ENCODE peak calls at places on chromosomes 7 and 10, in ten cellular contexts. Y is astrocyte of the spinal cord, E is esophagus squamous epithelium, W is tibial nerve, A is PC-9, M is cardiac muscle cell, Z is progenitor cell of endocrine pancreas, U is suprapubic skin, B is chondrocyte, Q is Calu3. F is an unnamed sample.

GRCh38 chr10:110459600-110459999 is 38.1 kb upstream of the DUSP5 start:
- DNase-seq in Y (no peak), E (no peak), W (no peak), A (no peak), M (no peak), Z (no peak), U (peak), B (no peak), Q (no peak), F (no peak)

GRCh38 chr10:122373713-122374112 is 795 bp upstream of the PLEKHA1 start:
- DNase-seq in Y (peak), E (no peak), W (no peak), A (peak), M (peak), Z (no peak), U (no peak), B (no peak), Q (no peak), F (no peak)

GRCh38 chr10:125953778-125954385 is 57.5 kb downstream of the FANK1 start:
- DNase-seq in Y (no peak), E (no peak), W (no peak), A (no peak), M (no peak), Z (no peak), U (no peak), B (no peak), Q (no peak), F (no peak)

GRCh38 chr10:13784067-13784466 is 197.3 kb downstream of the PRPF18 start:
- DNase-seq in Y (no peak), E (no peak), W (no peak), A (no peak), M (no peak), Z (no peak), U (no peak), B (no peak), Q (peak), F (peak)

GRCh38 chr7:30922596-30922995 is 10.9 kb downstream of the AQP1 start:
- DNase-seq in Y (no peak), E (no peak), W (no peak), A (no peak), M (no peak), Z (no peak), U (peak), B (peak), Q (no peak), F (no peak)

GRCh38 chr10:77411805-77412204 is 225.8 kb downstream of the KCNMA1 start:
- DNase-seq in Y (no peak), E (no peak), W (no peak), A (no peak), M (no peak), Z (no peak), U (no peak), B (no peak), Q (no peak), F (no peak)

GRCh38 chr7:94012748-94013147 is 8.6 kb upstream of the BET1 start:
- DNase-seq in Y (no peak), E (no peak), W (no peak), A (no peak), M (no peak), Z (no peak), U (no peak), B (no peak), Q (no peak), F (no peak)

GRCh38 chr7:132226046-132226590 is 350.2 kb downstream of the PLXNA4 start:
- DNase-seq in Y (no peak), E (no peak), W (no peak), A (no peak), M (no peak), Z (no peak), U (no peak), B (no peak), Q (no peak), F (no peak)

GRCh38 chr10:71765907-71766716 is 7.2 kb downstream of the VSIR start:
- DNase-seq in Y (no peak), E (no peak), W (no peak), A (peak), M (no peak), Z (no peak), U (no peak), B (peak), Q (no peak), F (no peak)

GRCh38 chr10:1980459-1980858 is 243.1 kb upstream of the ADARB2 start:
- DNase-seq in Y (no peak), E (no peak), W (no peak), A (no peak), M (no peak), Z (no peak), U (no peak), B (no peak), Q (no peak), F (no peak)

GRCh38 chr10:124537166-124537725 is 75.6 kb downstream of the LHPP start:
- DNase-seq in Y (no peak), E (no peak), W (no peak), A (no peak), M (no peak), Z (no peak), U (no peak), B (no peak), Q (no peak), F (no peak)

GRCh38 chr10:124534821-124535601 is 73.4 kb downstream of the LHPP start:
- DNase-seq in Y (no peak), E (no peak), W (no peak), A (no peak), M (no peak), Z (no peak), U (no peak), B (no peak), Q (no peak), F (no peak)

GRCh38 chr10:124535731-124536495 is 74.3 kb downstream of the LHPP start:
- DNase-seq in Y (no peak), E (no peak), W (no peak), A (no peak), M (no peak), Z (no peak), U (no peak), B (no peak), Q (no peak), F (peak)

GRCh38 chr10:124537891-124538290 is 76.3 kb downstream of the LHPP start:
- DNase-seq in Y (no peak), E (no peak), W (no peak), A (no peak), M (no peak), Z (no peak), U (no peak), B (no peak), Q (no peak), F (no peak)

GRCh38 chr10:124536496-124537050 is 75.0 kb downstream of the LHPP start:
- DNase-seq in Y (no peak), E (no peak), W (no peak), A (no peak), M (no peak), Z (no peak), U (no peak), B (no peak), Q (no peak), F (no peak)
- TF ChIP-seq CTCF in Y (no peak), E (no peak), W (no peak), A (no peak), M (no peak), Z (no peak), U (no peak), B (no peak), Q (no peak), F (no peak)

GRCh38 chr7:85191383-85191782 is 4.5 kb upstream of the SEMA3D start:
- DNase-seq in Y (peak), E (no peak), W (no peak), A (no peak), M (peak), Z (no peak), U (no peak), B (no peak), Q (no peak), F (no peak)
- TF ChIP-seq CTCF in Y (peak), E (peak), W (peak), A (peak), M (peak), Z (peak), U (no peak), B (peak), Q (no peak), F (peak)

DNA sequence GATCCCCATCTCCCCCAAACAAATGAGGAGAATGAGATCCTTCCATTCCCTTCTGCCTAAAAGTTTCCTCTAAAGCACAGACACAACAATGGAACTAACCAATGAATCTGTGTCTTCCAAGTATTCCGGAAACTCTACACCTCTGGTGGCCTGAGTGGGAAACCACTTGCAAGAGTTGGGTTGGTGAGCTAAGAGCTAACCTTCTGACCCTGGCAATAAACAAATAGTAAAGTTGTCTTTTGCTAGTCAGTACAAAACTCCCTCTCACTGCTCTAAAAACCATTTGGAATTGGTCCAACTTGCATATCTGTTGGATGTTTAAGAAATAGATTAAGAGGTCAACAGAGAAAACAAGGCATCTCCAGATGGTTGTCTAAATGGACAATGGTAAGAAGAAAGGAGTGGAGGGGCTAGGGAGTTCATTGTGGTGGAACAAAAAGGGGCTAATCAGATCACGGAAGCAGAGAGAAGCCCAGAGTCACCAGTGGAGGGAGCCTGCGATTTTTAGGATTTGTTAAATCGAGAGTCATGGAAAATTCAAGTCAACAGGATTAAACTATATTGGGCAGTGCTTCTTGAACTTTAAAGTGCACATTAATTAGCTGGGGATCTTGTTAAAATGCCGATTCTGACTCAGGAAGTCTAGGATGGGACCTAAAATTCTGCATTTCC is 192.3 kb downstream of the EVX1 start:
- DNase-seq in Y (peak), E (no peak), W (no peak), A (no peak), M (peak), Z (no peak), U (no peak), B (no peak), Q (no peak), F (no peak)
- TF ChIP-seq CTCF in Y (peak), E (no peak), W (no peak), A (no peak), M (peak), Z (no peak), U (no peak), B (peak), Q (no peak), F (no peak)

GRCh38 chr10:28410420-28411135 is 107.7 kb upstream of the MPP7 start:
- DNase-seq in Y (no peak), E (no peak), W (no peak), A (no peak), M (peak), Z (no peak), U (no peak), B (no peak), Q (no peak), F (no peak)
- TF ChIP-seq CTCF in Y (peak), E (peak), W (no peak), A (no peak), M (peak), Z (peak), U (no peak), B (peak), Q (no peak), F (peak)

GRCh38 chr10:119892188-119893065 is at the start of gene SEC23IP:
- DNase-seq in Y (peak), E (peak), W (peak), A (peak), M (peak), Z (peak), U (peak), B (peak), Q (peak), F (peak)
- TF ChIP-seq CTCF in Y (no peak), E (peak), W (no peak), A (no peak), M (no peak), Z (no peak), U (no peak), B (peak), Q (no peak), F (no peak)

GRCh38 chr10:34716958-34717357 is 98.1 kb downstream of the PARD3 start:
- DNase-seq in Y (no peak), E (no peak), W (no peak), A (no peak), M (no peak), Z (no peak), U (no peak), B (no peak), Q (no peak), F (no peak)

GRCh38 chr10:34715511-34716187 is 99.4 kb downstream of the PARD3 start:
- DNase-seq in Y (no peak), E (no peak), W (no peak), A (no peak), M (no peak), Z (no peak), U (no peak), B (no peak), Q (no peak), F (no peak)

GRCh38 chr10:34719336-34719735 is 95.8 kb downstream of the PARD3 start:
- DNase-seq in Y (no peak), E (no peak), W (no peak), A (no peak), M (no peak), Z (no peak), U (no peak), B (no peak), Q (no peak), F (no peak)

GRCh38 chr10:34716234-34716633 is 98.9 kb downstream of the PARD3 start:
- DNase-seq in Y (no peak), E (no peak), W (no peak), A (no peak), M (no peak), Z (no peak), U (no peak), B (no peak), Q (no peak), F (no peak)

GRCh38 chr10:34717429-34717828 is 97.7 kb downstream of the PARD3 start:
- DNase-seq in Y (no peak), E (no peak), W (no peak), A (no peak), M (no peak), Z (no peak), U (no peak), B (no peak), Q (no peak), F (no peak)
- TF ChIP-seq CTCF in Y (no peak), E (no peak), W (no peak), A (no peak), M (no peak), Z (no peak), U (no peak), B (no peak), Q (no peak), F (no peak)

DNA sequence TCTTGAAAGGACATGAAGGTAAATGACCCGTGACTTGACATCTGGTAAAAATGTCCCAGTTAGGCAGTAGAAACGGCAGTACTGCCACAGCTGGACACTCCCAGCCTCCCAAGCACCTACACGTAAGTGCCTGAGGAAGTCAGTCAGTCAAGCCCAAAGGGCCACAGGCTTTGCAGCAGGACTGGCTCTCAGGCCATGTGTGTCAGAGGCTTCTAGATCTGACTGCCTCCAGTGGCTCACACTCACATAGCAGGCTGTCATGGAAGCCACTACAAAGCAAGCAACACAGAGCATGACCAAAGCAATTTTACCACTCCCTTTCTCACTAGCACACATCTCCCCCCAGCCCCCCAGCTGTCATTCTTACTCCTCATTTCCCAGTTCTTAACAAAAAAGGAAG is 17.8 kb upstream of the CCNJ start:
- DNase-seq in Y (no peak), E (no peak), W (no peak), A (no peak), M (peak), Z (no peak), U (no peak), B (no peak), Q (no peak), F (peak)
- TF ChIP-seq CTCF in Y (peak), E (no peak), W (no peak), A (no peak), M (no peak), Z (peak), U (no peak), B (peak), Q (peak), F (no peak)

DNA sequence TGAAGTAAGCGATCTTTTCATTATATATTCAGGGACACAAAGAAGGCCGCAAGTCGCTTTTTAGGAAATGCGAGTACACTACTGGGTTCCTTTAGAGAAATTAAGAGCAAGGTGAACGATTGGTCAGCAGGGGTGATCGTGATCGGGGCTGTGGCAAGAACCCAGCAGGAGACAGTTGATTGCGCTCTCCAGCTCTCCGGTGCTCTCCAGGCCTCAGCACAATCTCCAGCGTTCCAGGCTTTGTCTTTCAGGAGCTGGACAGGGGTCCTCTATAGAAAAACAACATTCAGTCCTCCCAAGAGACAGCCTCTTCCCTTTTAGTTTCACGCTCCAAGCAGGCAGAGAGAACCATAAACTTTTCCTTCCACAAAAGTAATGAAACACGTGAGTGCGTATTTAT is 170.5 kb upstream of the KLF6 start:
- DNase-seq in Y (peak), E (no peak), W (no peak), A (no peak), M (peak), Z (no peak), U (no peak), B (no peak), Q (no peak), F (peak)
- TF ChIP-seq CTCF in Y (no peak), E (no peak), W (no peak), A (no peak), M (no peak), Z (no peak), U (no peak), B (no peak), Q (no peak), F (no peak)

GRCh38 chr10:118734477-118734876 is 20.3 kb downstream of the CACUL1 start:
- DNase-seq in Y (no peak), E (no peak), W (no peak), A (no peak), M (no peak), Z (no peak), U (no peak), B (no peak), Q (no peak), F (no peak)
- TF ChIP-seq CTCF in Y (peak), E (no peak), W (no peak), A (no peak), M (peak), Z (peak), U (no peak), B (peak), Q (no peak), F (no peak)

GRCh38 chr10:69961168-69961863 is 91.3 kb upstream of the MACROH2A2 start:
- DNase-seq in Y (no peak), E (no peak), W (no peak), A (no peak), M (peak), Z (no peak), U (no peak), B (no peak), Q (peak), F (no peak)
- TF ChIP-seq CTCF in Y (peak), E (no peak), W (no peak), A (peak), M (peak), Z (peak), U (no peak), B (peak), Q (peak), F (peak)

F was measured in endothelial cell.